ENCODE peak calls at places on chromosomes 6 and 20, in five cellular contexts. A is HTR-8/SVneo; C is activated B cell treated with CpG ODN at 0.5 μM for 24 hours; I is stimulated activated CD4-positive, alpha-beta T cell treated with anti-CD3 and anti-CD28 coated beads, Interleukin-4, amount 100 ng/mL, for 4 hours; X is Caco-2. D is an unnamed sample.

GRCh38 chr6:71080793-71081192 is 123.9 kb upstream of the B3GAT2 start:
- DNase-seq in A (no peak), C (no peak), I (no peak), X (no peak), D (no peak)

GRCh38 chr6:164005312-164005711 is 590.8 kb downstream of the QKI start:
- DNase-seq in A (no peak), C (no peak), I (no peak), X (no peak), D (no peak)

GRCh38 chr20:45011108-45011526 is 44.8 kb downstream of the STK4 start:
- DNase-seq in A (peak), C (no peak), I (peak), X (peak), D (peak)

GRCh38 chr6:152151930-152152329 is 344.4 kb downstream of the ESR1 start:
- DNase-seq in A (no peak), C (no peak), I (no peak), X (no peak), D (no peak)

GRCh38 chr6:96877151-96877550 is 20.5 kb downstream of the NDUFAF4 start:
- DNase-seq in A (no peak), C (no peak), I (no peak), X (no peak), D (no peak)

GRCh38 chr20:56788671-56789610 is 159.8 kb downstream of the TFAP2C start:
- DNase-seq in A (peak), C (no peak), I (no peak), X (no peak), D (no peak)

GRCh38 chr6:18154507-18155272 is at the start of gene TPMT:
- DNase-seq in A (no peak), C (no peak), I (no peak), X (peak), D (no peak)

GRCh38 chr20:20733943-20734342 is 21.5 kb upstream of the RALGAPA2 start:
- DNase-seq in A (no peak), C (no peak), I (no peak), X (no peak), D (no peak)

GRCh38 chr6:112253505-112253841 is 894 bp downstream of the LAMA4 start:
- DNase-seq in A (no peak), C (no peak), I (no peak), X (no peak), D (no peak)

GRCh38 chr6:28258877-28259777 is at the start of gene NKAPL:
- DNase-seq in A (no peak), C (peak), I (peak), X (no peak), D (no peak)

GRCh38 chr20:10652660-10653191 is 21.1 kb downstream of the JAG1 start:
- DNase-seq in A (no peak), C (no peak), I (no peak), X (no peak), D (no peak)

GRCh38 chr6:13099771-13100170 is 228.6 kb downstream of the TBC1D7 start:
- DNase-seq in A (no peak), C (no peak), I (no peak), X (no peak), D (no peak)

D was measured in COLO829.